ENCODE peak calls at places on chromosome 13, in five cellular contexts. One of them, this sample, is unnamed.

GRCh38 chr13:114015608-114016295 is 41.9 kb upstream of the C13orf46 start:
- DNase-seq in WERI-Rb-1: no peak
- DNase-seq in osteocyte: no peak
- DNase-seq in AG04449: no peak
- DNase-seq in RWPE2: no peak
- DNase-seq in this sample: no peak

GRCh38 chr13:112819816-112820215 is 130.0 kb downstream of the ATP11A start:
- DNase-seq in AG04449: no peak
- DNase-seq in WERI-Rb-1: no peak
- DNase-seq in osteocyte: peak
- DNase-seq in RWPE2: no peak
- DNase-seq in this sample: no peak

GRCh38 chr13:50353651-50354415 is 338.6 kb downstream of the KCNRG start:
- DNase-seq in osteocyte: no peak
- DNase-seq in RWPE2: no peak
- DNase-seq in AG04449: no peak
- DNase-seq in WERI-Rb-1: no peak
- DNase-seq in this sample: no peak

GRCh38 chr13:61136101-61136500 is 279.5 kb downstream of the PCDH20 start:
- DNase-seq in osteocyte: no peak
- DNase-seq in WERI-Rb-1: no peak
- DNase-seq in RWPE2: no peak
- DNase-seq in AG04449: no peak
- DNase-seq in this sample: no peak

GRCh38 chr13:24263652-24264051 is 45.7 kb upstream of the C1QTNF9 start:
- DNase-seq in WERI-Rb-1: no peak
- DNase-seq in osteocyte: no peak
- DNase-seq in RWPE2: no peak
- DNase-seq in AG04449: no peak
- DNase-seq in this sample: peak

GRCh38 chr13:97239306-97239705 is 17.2 kb downstream of the MBNL2 start:
- DNase-seq in osteocyte: no peak
- DNase-seq in RWPE2: no peak
- DNase-seq in WERI-Rb-1: no peak
- DNase-seq in AG04449: no peak
- DNase-seq in this sample: no peak

GRCh38 chr13:26220575-26220974 is 1.5 kb downstream of the RNF6 start:
- DNase-seq in WERI-Rb-1: no peak
- DNase-seq in osteocyte: no peak
- DNase-seq in RWPE2: no peak
- DNase-seq in AG04449: no peak
- DNase-seq in this sample: no peak

GRCh38 chr13:114077938-114078335 is 54.5 kb downstream of the RASA3 start:
- DNase-seq in WERI-Rb-1: no peak
- DNase-seq in AG04449: no peak
- DNase-seq in RWPE2: no peak
- DNase-seq in osteocyte: no peak
- DNase-seq in this sample: peak

GRCh38 chr13:112442483-112443090 is 66.4 kb downstream of the SPACA7 start:
- DNase-seq in WERI-Rb-1: no peak
- DNase-seq in AG04449: no peak
- DNase-seq in osteocyte: peak
- DNase-seq in RWPE2: no peak
- DNase-seq in this sample: peak

GRCh38 chr13:30362005-30362788 is 54.8 kb upstream of the KATNAL1 start:
- DNase-seq in RWPE2: no peak
- DNase-seq in WERI-Rb-1: no peak
- DNase-seq in AG04449: no peak
- DNase-seq in osteocyte: no peak
- DNase-seq in this sample: no peak

GRCh38 chr13:109698779-109699178 is 87.6 kb downstream of the IRS2 start:
- DNase-seq in osteocyte: no peak
- DNase-seq in RWPE2: no peak
- DNase-seq in WERI-Rb-1: no peak
- DNase-seq in AG04449: peak
- DNase-seq in this sample: no peak

GRCh38 chr13:88068975-88069374 is 397.8 kb downstream of the SLITRK5 start:
- DNase-seq in osteocyte: no peak
- DNase-seq in RWPE2: no peak
- DNase-seq in WERI-Rb-1: peak
- DNase-seq in AG04449: no peak
- DNase-seq in this sample: peak

GRCh38 chr13:67117010-67117550 is 113.1 kb downstream of the PCDH9 start:
- DNase-seq in osteocyte: no peak
- DNase-seq in AG04449: no peak
- DNase-seq in WERI-Rb-1: no peak
- DNase-seq in RWPE2: no peak
- DNase-seq in this sample: no peak

GRCh38 chr13:36531746-36532486 is 99.6 kb downstream of the CCNA1 start:
- DNase-seq in osteocyte: no peak
- DNase-seq in WERI-Rb-1: no peak
- DNase-seq in AG04449: no peak
- DNase-seq in RWPE2: peak
- DNase-seq in this sample: no peak

GRCh38 chr13:113589251-113589960 is 4.9 kb downstream of the TFDP1 start:
- DNase-seq in AG04449: no peak
- DNase-seq in RWPE2: peak
- DNase-seq in WERI-Rb-1: peak
- DNase-seq in osteocyte: peak
- DNase-seq in this sample: peak

GRCh38 chr13:59906413-59907027 is 257.2 kb downstream of the DIAPH3 start:
- DNase-seq in osteocyte: no peak
- DNase-seq in WERI-Rb-1: no peak
- DNase-seq in RWPE2: no peak
- DNase-seq in AG04449: no peak
- DNase-seq in this sample: no peak

GRCh38 chr13:100584901-100585300 is 3.7 kb downstream of the GGACT start:
- DNase-seq in WERI-Rb-1: no peak
- DNase-seq in RWPE2: no peak
- DNase-seq in AG04449: no peak
- DNase-seq in osteocyte: no peak
- DNase-seq in this sample: no peak

GRCh38 chr13:21688056-21688455 is 17.2 kb downstream of the FGF9 start:
- DNase-seq in osteocyte: no peak
- DNase-seq in WERI-Rb-1: no peak
- DNase-seq in AG04449: no peak
- DNase-seq in RWPE2: no peak
- DNase-seq in this sample: no peak

GRCh38 chr13:21685485-21686064 is 14.7 kb downstream of the FGF9 start:
- DNase-seq in RWPE2: no peak
- DNase-seq in osteocyte: no peak
- DNase-seq in WERI-Rb-1: no peak
- DNase-seq in AG04449: no peak
- DNase-seq in this sample: no peak

GRCh38 chr13:21689097-21689496 is 18.2 kb downstream of the FGF9 start:
- DNase-seq in osteocyte: no peak
- DNase-seq in RWPE2: no peak
- DNase-seq in WERI-Rb-1: no peak
- DNase-seq in AG04449: no peak
- DNase-seq in this sample: no peak

GRCh38 chr13:21684576-21684975 is 13.7 kb downstream of the FGF9 start:
- DNase-seq in osteocyte: no peak
- DNase-seq in RWPE2: no peak
- DNase-seq in AG04449: no peak
- DNase-seq in WERI-Rb-1: no peak
- DNase-seq in this sample: no peak

DNA sequence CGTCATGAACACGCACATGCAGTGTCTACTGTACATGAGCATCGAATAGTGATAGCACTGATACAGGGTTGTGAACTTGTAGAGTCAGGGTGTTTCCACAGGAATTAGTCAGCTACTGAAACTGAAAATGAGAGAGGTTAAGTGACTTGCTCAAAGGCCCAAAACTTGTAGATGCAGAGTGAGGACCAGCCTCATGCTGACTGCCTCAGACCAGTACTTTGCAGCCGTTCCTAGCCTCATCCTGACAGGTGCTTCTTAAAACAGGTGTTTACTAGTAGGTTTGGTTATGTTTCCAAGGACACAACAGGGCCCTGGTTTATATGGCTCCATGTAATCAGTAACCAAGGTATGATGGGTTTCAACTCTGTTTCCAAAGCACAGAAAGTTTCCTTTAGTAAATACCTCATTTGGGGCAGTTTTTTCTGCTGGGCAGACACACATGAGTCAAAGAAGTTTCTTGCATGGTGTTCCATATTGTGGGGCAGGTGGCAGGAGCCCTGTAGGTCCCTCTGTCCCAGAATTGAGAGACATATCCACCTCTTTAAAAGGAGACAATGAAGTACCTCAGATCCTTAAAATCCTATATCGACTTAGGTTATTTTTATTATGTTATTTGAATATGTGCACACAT is 16.0 kb downstream of the FGF9 start:
- DNase-seq in osteocyte: no peak
- DNase-seq in AG04449: no peak
- DNase-seq in WERI-Rb-1: no peak
- DNase-seq in RWPE2: no peak
- DNase-seq in this sample: no peak
- TF ChIP-seq CTCF in osteocyte: no peak
- TF ChIP-seq CTCF in AG04449: no peak
- TF ChIP-seq CTCF in WERI-Rb-1: no peak
- TF ChIP-seq CTCF in RWPE2: no peak
- TF ChIP-seq CTCF in this sample: no peak

DNA sequence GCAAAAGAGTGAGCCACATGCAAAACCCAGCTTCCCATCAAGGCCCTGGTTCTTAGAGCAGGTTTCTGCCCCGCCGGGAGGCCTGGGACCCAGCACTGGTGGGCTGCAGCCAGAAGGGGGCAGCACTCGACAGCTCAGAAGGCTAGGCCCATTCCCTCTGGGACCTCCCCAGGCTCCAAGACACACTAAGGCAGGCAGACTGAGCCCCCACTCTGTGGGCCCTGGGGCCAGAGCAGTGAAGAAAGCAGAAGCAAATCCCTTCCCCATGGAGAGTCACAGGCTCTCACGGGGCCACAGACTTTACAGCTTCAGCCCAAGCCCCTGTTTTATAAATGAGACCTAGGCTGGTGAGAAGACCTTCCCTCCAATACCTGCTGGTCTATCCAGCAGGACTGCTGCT is 109.4 kb downstream of the ABCC4 start:
- DNase-seq in RWPE2: no peak
- DNase-seq in AG04449: peak
- DNase-seq in WERI-Rb-1: peak
- DNase-seq in osteocyte: peak
- DNase-seq in this sample: peak
- TF ChIP-seq CTCF in RWPE2: peak
- TF ChIP-seq CTCF in AG04449: peak
- TF ChIP-seq CTCF in WERI-Rb-1: peak
- TF ChIP-seq CTCF in osteocyte: peak
- TF ChIP-seq CTCF in this sample: peak

GRCh38 chr13:38693168-38693567 is 6.3 kb downstream of the FREM2 start:
- DNase-seq in RWPE2: no peak
- DNase-seq in osteocyte: no peak
- DNase-seq in WERI-Rb-1: no peak
- DNase-seq in AG04449: no peak
- DNase-seq in this sample: no peak

GRCh38 chr13:38702609-38703008 is 15.7 kb downstream of the FREM2 start:
- DNase-seq in WERI-Rb-1: no peak
- DNase-seq in RWPE2: no peak
- DNase-seq in osteocyte: no peak
- DNase-seq in AG04449: no peak
- DNase-seq in this sample: no peak

GRCh38 chr13:38697197-38697596 is 10.3 kb downstream of the FREM2 start:
- DNase-seq in AG04449: no peak
- DNase-seq in WERI-Rb-1: no peak
- DNase-seq in RWPE2: no peak
- DNase-seq in osteocyte: no peak
- DNase-seq in this sample: no peak

GRCh38 chr13:38693641-38694040 is 6.8 kb downstream of the FREM2 start:
- DNase-seq in AG04449: no peak
- DNase-seq in RWPE2: no peak
- DNase-seq in osteocyte: no peak
- DNase-seq in WERI-Rb-1: no peak
- DNase-seq in this sample: no peak

GRCh38 chr13:38697628-38698333 is 10.9 kb downstream of the FREM2 start:
- DNase-seq in osteocyte: no peak
- DNase-seq in RWPE2: no peak
- DNase-seq in AG04449: no peak
- DNase-seq in WERI-Rb-1: no peak
- DNase-seq in this sample: no peak
- TF ChIP-seq CTCF in osteocyte: no peak
- TF ChIP-seq CTCF in RWPE2: no peak
- TF ChIP-seq CTCF in AG04449: no peak
- TF ChIP-seq CTCF in WERI-Rb-1: no peak
- TF ChIP-seq CTCF in this sample: peak

DNA sequence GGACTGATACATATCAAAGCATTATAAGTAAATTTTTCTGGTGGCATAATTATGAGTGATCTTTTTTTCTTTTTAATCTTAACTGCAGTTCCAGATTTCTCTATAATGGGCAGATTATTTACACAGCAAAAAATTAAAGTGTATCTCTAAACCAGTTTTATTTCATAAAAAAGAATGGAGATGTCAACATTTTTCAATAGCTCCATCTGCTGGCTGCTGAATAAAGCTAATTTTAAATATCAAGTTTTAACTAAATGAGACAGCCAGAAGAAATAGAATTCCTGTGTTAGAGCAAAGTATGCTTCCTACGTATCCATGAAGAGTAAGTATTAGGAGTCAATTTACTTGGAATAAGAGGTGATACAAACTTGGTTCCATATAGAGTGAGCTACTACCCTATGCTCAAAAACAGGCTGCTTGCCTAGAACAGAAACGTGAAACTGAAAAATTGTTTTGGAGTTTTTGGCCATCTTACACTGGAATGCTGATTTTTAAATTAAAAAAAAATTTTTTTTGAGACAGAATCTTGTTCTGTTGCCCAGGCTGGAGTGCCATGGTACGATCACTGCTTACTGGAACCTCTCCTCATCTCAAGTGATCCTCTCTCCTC is 5.0 kb upstream of the PDS5B start:
- DNase-seq in AG04449: no peak
- DNase-seq in osteocyte: no peak
- DNase-seq in WERI-Rb-1: no peak
- DNase-seq in RWPE2: no peak
- DNase-seq in this sample: no peak
- TF ChIP-seq CTCF in AG04449: peak
- TF ChIP-seq CTCF in osteocyte: peak
- TF ChIP-seq CTCF in WERI-Rb-1: peak
- TF ChIP-seq CTCF in RWPE2: peak
- TF ChIP-seq CTCF in this sample: peak

DNA sequence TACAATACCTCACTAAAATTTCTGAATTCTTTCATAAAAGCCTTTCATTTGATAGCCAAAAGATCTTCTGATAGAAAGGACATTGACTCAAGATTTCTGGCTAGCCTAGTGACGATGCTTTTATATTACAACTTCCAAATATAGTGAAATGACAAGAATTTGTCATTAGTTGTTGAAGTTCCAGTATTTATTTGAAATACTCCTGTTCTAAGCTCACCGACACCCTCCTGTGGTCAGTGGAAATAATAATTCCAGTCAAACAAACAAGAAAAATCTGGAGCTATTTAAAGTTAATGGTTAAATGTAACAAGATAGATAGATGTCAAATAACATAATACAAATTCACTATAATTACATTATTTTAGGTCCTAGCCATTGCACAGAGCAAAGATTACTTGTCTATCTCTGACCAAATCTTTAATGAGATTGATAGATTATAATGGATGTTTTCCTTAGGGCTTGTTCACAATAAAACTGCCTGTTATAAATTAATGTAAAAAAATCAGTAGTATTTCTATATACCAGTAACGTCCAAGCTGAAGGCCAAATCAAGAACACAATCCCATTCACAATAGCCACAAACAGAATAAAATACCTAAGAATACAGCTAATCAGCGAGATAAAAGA is 195.5 kb downstream of the RGCC start:
- DNase-seq in WERI-Rb-1: no peak
- DNase-seq in osteocyte: no peak
- DNase-seq in RWPE2: no peak
- DNase-seq in AG04449: no peak
- DNase-seq in this sample: no peak
- TF ChIP-seq CTCF in WERI-Rb-1: no peak
- TF ChIP-seq CTCF in osteocyte: peak
- TF ChIP-seq CTCF in RWPE2: peak
- TF ChIP-seq CTCF in AG04449: peak
- TF ChIP-seq CTCF in this sample: peak